ENCODE peak calls at places on chromosomes 7 and 10, in nine cellular contexts. Z is NCI-H2029; T is HFF-Myc; B is naive B cell; H is activated naive CD8-positive, alpha-beta T cell treated with anti-CD3 and anti-CD28 coated beads, Interleukin-2, amount 50 U/mL, for 24 hours; O is activated effector memory CD4-positive, alpha-beta T cell treated with anti-CD3 and anti-CD28 coated beads, Interleukin-2, amount 50 U/mL, for 16 hours; K is colonic mucosa; I is NCI-H748 treated with DMSO at 0.1 percent for 48 hours; F is activated naive CD4-positive, alpha-beta T cell treated with anti-CD3 and anti-CD28 coated beads, Interleukin-2, amount 10 ng/mL, durations not matched to agents 7 days and 5 days. X is an unnamed sample.
A peak's percentile ranks its signal among the peaks of the same experiment; 100 is the strongest.

GRCh38 chr10:72564596-72564995 is 61.3 kb downstream of the MICU1 start:
- DNase-seq in Z (no peak), O (no peak), B (no peak), T (no peak), K (no peak), H (peak; percentile 6), F (no peak), I (no peak), X (no peak)

GRCh38 chr10:119135517-119135890 is 30.0 kb downstream of the SFXN4 start:
- DNase-seq in T (no peak), F (no peak), I (no peak), Z (no peak), H (no peak), O (no peak), K (no peak), B (no peak), X (no peak)

GRCh38 chr10:133094286-133094685 is 6.6 kb downstream of the ADGRA1 start:
- DNase-seq in F (no peak), H (no peak), Z (no peak), K (no peak), T (no peak), O (no peak), I (no peak), B (no peak), X (no peak)

GRCh38 chr7:46145412-46145811 is 224.3 kb upstream of the IGFBP3 start:
- DNase-seq in B (no peak), O (no peak), F (no peak), H (no peak), K (no peak), Z (no peak), T (peak; percentile 79), I (no peak), X (peak; percentile 91)

GRCh38 chr7:119377-120163 is 72.8 kb upstream of the FAM20C start:
- DNase-seq in Z (no peak), O (no peak), H (no peak), F (no peak), K (peak; percentile 33), I (no peak), B (no peak), T (no peak), X (peak; percentile 18)

GRCh38 chr10:1754506-1755177 is 17.3 kb upstream of the ADARB2 start:
- DNase-seq in H (no peak), F (no peak), B (no peak), O (no peak), K (no peak), Z (no peak), I (no peak), T (no peak), X (no peak)

GRCh38 chr10:4061441-4061951 is 276.5 kb upstream of the KLF6 start:
- DNase-seq in K (peak; percentile 80), F (no peak), T (no peak), O (no peak), Z (no peak), B (no peak), H (no peak), I (no peak), X (no peak)

GRCh38 chr7:2800923-2801682 is 43.0 kb downstream of the GNA12 start:
- DNase-seq in F (no peak), H (no peak), I (no peak), B (no peak), Z (no peak), O (no peak), K (no peak), T (no peak), X (peak; percentile 79)

GRCh38 chr10:62924344-62924748 is 108.2 kb upstream of the EGR2 start:
- DNase-seq in F (no peak), K (peak; percentile 32), O (peak; percentile 63), I (no peak), Z (no peak), B (no peak), T (no peak), H (no peak), X (no peak)